ENCODE peak calls at places on chromosomes 13 and 19, in six cellular contexts. S is nephron progenitor cell, O is sigmoid colon, N is C1 segment of cervical spinal cord, Q is endothelial cell, W is NCI-H510A. U is an unnamed sample.

GRCh38 chr13:40764587-40765403 is 6.2 kb downstream of the MRPS31 start:
- DNase-seq in S (no peak), O (no peak), N (no peak), Q (no peak), W (no peak), U (no peak)

GRCh38 chr19:50461066-50461875 is 15.0 kb upstream of the EMC10 start:
- DNase-seq in S (peak; percentile 71), O (no peak), N (peak; percentile 35), Q (peak; percentile 62), W (no peak), U (peak; percentile 79)

GRCh38 chr13:100382787-100383186 is 205.8 kb downstream of the GGACT start:
- DNase-seq in S (no peak), O (no peak), N (no peak), Q (no peak), W (no peak), U (no peak)

GRCh38 chr19:49672131-49672919 is 4.7 kb upstream of the PRMT1 start:
- DNase-seq in S (peak; percentile 89), O (peak; percentile 83), N (peak; percentile 71), Q (peak; percentile 90), W (peak; percentile 86), U (peak; percentile 84)

GRCh38 chr19:50657672-50658437 is 8.6 kb downstream of the C19orf81 start:
- DNase-seq in S (peak; percentile 100), O (peak; percentile 90), N (peak; percentile 88), Q (peak; percentile 49), W (no peak), U (peak; percentile 83)

GRCh38 chr13:111296417-111296816 is 24.0 kb upstream of the TEX29 start:
- DNase-seq in S (no peak), O (no peak), N (no peak), Q (no peak), W (no peak), U (no peak)

GRCh38 chr19:9958451-9958850 is 22.1 kb upstream of the OLFM2 start:
- DNase-seq in S (no peak), O (no peak), N (no peak), Q (no peak), W (no peak), U (no peak)

GRCh38 chr13:24925318-24926231 is 161.6 kb downstream of the RNF17 start:
- DNase-seq in S (no peak), O (no peak), N (no peak), Q (no peak), W (no peak), U (no peak)

GRCh38 chr19:18417250-18418033 is 1.8 kb upstream of the SSBP4 start:
- DNase-seq in S (peak; percentile 78), O (peak; percentile 91), N (peak; percentile 50), Q (peak; percentile 92), W (peak; percentile 79), U (peak; percentile 90)

GRCh38 chr13:79810671-79811070 is 329.7 kb downstream of the NDFIP2 start:
- DNase-seq in S (no peak), O (no peak), N (no peak), Q (no peak), W (no peak), U (no peak)

GRCh38 chr19:45825263-45825605 is 10.1 kb upstream of the RSPH6A start:
- DNase-seq in S (no peak), O (no peak), N (no peak), Q (no peak), W (no peak), U (no peak)

GRCh38 chr13:38564751-38565150 is 122.1 kb upstream of the FREM2 start:
- DNase-seq in S (no peak), O (no peak), N (no peak), Q (no peak), W (no peak), U (no peak)